ENCODE peak calls at places on chromosomes 4 and X, in five cellular contexts. W is lung, V is psoas muscle, C is cardiac fibroblast, S is astrocyte of the spinal cord. T is an unnamed sample.

GRCh38 chrX:48714573-48714972 is 18.0 kb downstream of the SUV39H1 start:
- DNase-seq in W (no peak), V (no peak), C (peak; percentile 25), S (no peak), T (no peak)

GRCh38 chrX:32599156-32599555 is 612.2 kb downstream of the DMD start:
- DNase-seq in W (no peak), V (no peak), C (no peak), S (no peak), T (no peak)

GRCh38 chr4:138115053-138115452 is 127.1 kb downstream of the SLC7A11 start:
- DNase-seq in W (no peak), V (no peak), C (no peak), S (no peak), T (no peak)

GRCh38 chrX:13579696-13580095 is 10.3 kb downstream of the EGFL6 start:
- DNase-seq in W (no peak), V (no peak), C (peak; percentile 1), S (no peak), T (no peak)

GRCh38 chr4:5050520-5050955 is 742 bp upstream of the STK32B start:
- DNase-seq in W (peak; percentile 57), V (peak; percentile 76), C (peak; percentile 75), S (peak; percentile 76), T (peak; percentile 95)

GRCh38 chr4:75327804-75328512 is 186.2 kb downstream of the RCHY1 start:
- DNase-seq in W (no peak), V (no peak), C (peak; percentile 54), S (no peak), T (no peak)

GRCh38 chr4:15779336-15779735 is 1.2 kb downstream of the CD38 start:
- DNase-seq in W (peak; percentile 67), V (peak; percentile 69), C (peak; percentile 75), S (peak; percentile 51), T (no peak)

GRCh38 chrX:10240918-10241317 is 84.1 kb downstream of the CLCN4 start:
- DNase-seq in W (no peak), V (no peak), C (peak; percentile 86), S (peak; percentile 73), T (no peak)

GRCh38 chr4:165330071-165330470 is 2.6 kb downstream of the MSMO1 start:
- DNase-seq in W (no peak), V (no peak), C (no peak), S (no peak), T (no peak)

GRCh38 chr4:159446266-159446976 is 343.5 kb downstream of the RAPGEF2 start:
- DNase-seq in W (peak; percentile 31), V (no peak), C (peak; percentile 85), S (peak; percentile 80), T (no peak)

GRCh38 chr4:3290476-3290875 is 2.3 kb upstream of the RGS12 start:
- DNase-seq in W (no peak), V (peak; percentile 79), C (no peak), S (no peak), T (no peak)

GRCh38 chr4:89753601-89754066 is 83.3 kb downstream of the SNCA start:
- DNase-seq in W (no peak), V (no peak), C (peak; percentile 94), S (peak; percentile 94), T (no peak)

GRCh38 chrX:145825896-145826295 is 8.3 kb downstream of the SLITRK2 start:
- DNase-seq in W (no peak), V (no peak), C (peak; percentile 15), S (peak; percentile 23), T (no peak)

GRCh38 chr4:102683846-102684581 is 76.8 kb downstream of the MANBA start:
- DNase-seq in W (no peak), V (no peak), C (no peak), S (no peak), T (no peak)

GRCh38 chr4:104451573-104451972 is 43.1 kb downstream of the CXXC4 start:
- DNase-seq in W (no peak), V (no peak), C (no peak), S (peak; percentile 34), T (no peak)

GRCh38 chr4:165016971-165017370 is 14.8 kb upstream of the TRIM60 start:
- DNase-seq in W (no peak), V (no peak), C (no peak), S (no peak), T (no peak)

GRCh38 chr4:4408576-4409335 is 21.9 kb downstream of the NSG1 start:
- DNase-seq in W (no peak), V (peak; percentile 47), C (no peak), S (no peak), T (no peak)

GRCh38 chr4:173521474-173522159 is 8.4 kb downstream of the HAND2 start:
- DNase-seq in W (no peak), V (no peak), C (no peak), S (no peak), T (peak; percentile 85)
- H3K4me3 ChIP-seq in W (peak overlapping the region; percentile 14), V (peak overlapping the region; percentile 65), C (peak overlapping the region; percentile 56), S (peak overlapping the region; percentile 18), T (peak overlapping the region; percentile 47)

GRCh38 chr4:39181905-39182638 is at the start of gene WDR19:
- DNase-seq in W (peak; percentile 99), V (peak; percentile 99), C (peak; percentile 100), S (peak; percentile 100), T (peak; percentile 98)

GRCh38 chr4:39179681-39180080 is 2.6 kb upstream of the WDR19 start:
- DNase-seq in W (no peak), V (no peak), C (no peak), S (no peak), T (no peak)

GRCh38 chr4:39178706-39179105 is 3.6 kb upstream of the WDR19 start:
- DNase-seq in W (no peak), V (no peak), C (no peak), S (no peak), T (no peak)

GRCh38 chr4:39181520-39181904 is 817 bp upstream of the WDR19 start:
- DNase-seq in W (no peak), V (no peak), C (no peak), S (no peak), T (no peak)
- H3K4me3 ChIP-seq in W (no peak overlapping the region), V (peak overlapping the region; percentile 88), C (peak overlapping the region; percentile 31), S (peak overlapping the region; percentile 45), T (peak overlapping the region; percentile 21)

GRCh38 chrX:135477576-135477975 is 42.9 kb upstream of the INTS6L start:
- DNase-seq in W (peak; percentile 76), V (no peak), C (peak; percentile 75), S (peak; percentile 61), T (no peak)
- H3K4me3 ChIP-seq in W (no peak overlapping the region), V (no peak overlapping the region), C (no peak overlapping the region), S (no peak overlapping the region), T (no peak overlapping the region)

DNA sequence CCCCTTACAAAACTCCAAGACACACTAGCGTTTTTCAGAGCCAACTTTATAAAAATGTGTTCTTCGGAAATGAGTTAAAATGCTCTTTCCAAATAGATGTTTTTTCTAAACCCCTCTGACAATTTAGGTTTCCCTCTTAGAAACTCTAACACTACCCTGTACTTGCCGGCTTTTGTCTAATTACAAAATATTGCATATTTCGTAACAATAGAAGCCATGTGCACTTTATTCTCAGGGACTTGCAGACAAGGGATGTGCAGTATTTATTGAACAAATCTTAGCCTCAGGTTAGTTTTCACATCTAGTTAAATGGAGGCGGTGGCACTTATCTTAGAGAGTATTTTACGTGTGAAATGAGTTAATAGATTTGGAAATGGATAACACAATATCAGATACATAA is 547 bp upstream of the PABPC4L start:
- DNase-seq in W (no peak), V (no peak), C (no peak), S (no peak), T (no peak)
- H3K4me3 ChIP-seq in W (no peak overlapping the region), V (peak overlapping the region; percentile 68), C (no peak overlapping the region), S (no peak overlapping the region), T (peak overlapping the region; percentile 62)

GRCh38 chr4:25863906-25864418 is 1.2 kb upstream of the SEL1L3 start:
- DNase-seq in W (no peak), V (no peak), C (no peak), S (no peak), T (no peak)
- H3K4me3 ChIP-seq in W (no peak overlapping the region), V (no peak overlapping the region), C (no peak overlapping the region), S (no peak overlapping the region), T (no peak overlapping the region)

DNA sequence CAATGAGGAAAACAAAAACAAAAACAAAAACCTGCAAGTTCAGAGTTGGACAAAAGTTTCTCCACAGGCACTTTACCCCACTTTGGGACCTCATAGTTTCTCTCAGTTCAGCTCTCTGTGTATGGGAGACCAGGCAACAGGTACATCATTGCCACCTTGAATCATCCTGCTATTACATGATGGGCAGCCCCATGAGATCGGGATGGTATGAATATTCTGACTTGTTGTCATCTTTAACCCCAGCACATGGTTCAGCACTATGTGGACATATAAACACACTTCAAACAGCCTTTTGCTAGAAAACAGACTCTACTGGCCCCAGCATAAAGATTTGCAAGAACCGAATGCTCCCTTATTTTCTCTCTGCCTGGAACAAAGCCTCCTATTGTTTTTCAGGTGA is 176.9 kb upstream of the SCML1 start:
- DNase-seq in W (no peak), V (no peak), C (no peak), S (no peak), T (no peak)
- H3K4me3 ChIP-seq in W (no peak overlapping the region), V (no peak overlapping the region), C (no peak overlapping the region), S (no peak overlapping the region), T (no peak overlapping the region)

GRCh38 chr4:158172196-158172557 is 648 bp downstream of the GASK1B start:
- DNase-seq in W (no peak), V (no peak), C (peak; percentile 77), S (peak; percentile 83), T (no peak)
- H3K4me3 ChIP-seq in W (no peak overlapping the region), V (peak overlapping the region; percentile 65), C (peak overlapping the region; percentile 67), S (peak overlapping the region; percentile 42), T (peak overlapping the region; percentile 36)

DNA sequence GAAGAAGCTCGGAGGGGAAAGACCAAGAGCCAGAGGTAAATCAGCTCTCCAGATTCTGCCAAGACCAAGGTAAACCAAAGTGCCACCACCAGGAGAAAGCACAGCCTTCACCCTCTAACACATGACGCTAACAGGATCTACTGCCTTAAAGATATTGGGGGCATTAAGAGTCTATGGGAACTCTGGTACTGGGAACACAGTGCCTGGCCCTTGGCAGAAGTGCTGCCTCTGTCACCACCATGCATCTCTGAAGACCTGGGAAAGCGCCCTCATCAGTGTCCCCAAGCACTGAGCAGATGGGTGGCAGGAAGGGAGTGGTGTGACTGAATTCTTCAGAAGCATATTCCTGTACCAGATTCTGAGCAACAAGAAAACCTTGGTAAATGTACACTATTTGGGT is 1.3 kb downstream of the QDPR start:
- DNase-seq in W (no peak), V (no peak), C (no peak), S (no peak), T (no peak)
- H3K4me3 ChIP-seq in W (peak overlapping the region; percentile 24), V (peak overlapping the region; percentile 94), C (no peak overlapping the region), S (no peak overlapping the region), T (peak overlapping the region; percentile 81)